ENCODE peak calls at places on chromosomes 1 and 21, in eight cellular contexts. One of them, this sample, is unnamed.

GRCh38 chr1:152457561-152457960 is 43.5 kb upstream of the CRNN start:
- DNase-seq in PC-3: no peak
- DNase-seq in adrenal gland: no peak
- DNase-seq in natural killer cell: no peak
- DNase-seq in EH: no peak
- DNase-seq in nucleus accumbens: no peak
- DNase-seq in CD8-positive, alpha-beta T cell: no peak
- DNase-seq in stimulated activated CD8-positive, alpha-beta memory T cell treated with anti-CD3 and anti-CD28 coated beads, Interleukin-15, amount 100 ng/mL, for 4 hours: no peak
- DNase-seq in this sample: no peak

GRCh38 chr1:234564035-234565029 is 45.6 kb downstream of the IRF2BP2 start:
- DNase-seq in natural killer cell: no peak
- DNase-seq in EH: peak; percentile 74
- DNase-seq in nucleus accumbens: peak; percentile 44
- DNase-seq in CD8-positive, alpha-beta T cell: no peak
- DNase-seq in adrenal gland: no peak
- DNase-seq in PC-3: peak; percentile 94
- DNase-seq in stimulated activated CD8-positive, alpha-beta memory T cell treated with anti-CD3 and anti-CD28 coated beads, Interleukin-15, amount 100 ng/mL, for 4 hours: no peak
- DNase-seq in this sample: peak; percentile 54

GRCh38 chr1:84301759-84302380 is 362 bp downstream of the SAMD13 start:
- DNase-seq in nucleus accumbens: no peak
- DNase-seq in EH: no peak
- DNase-seq in adrenal gland: no peak
- DNase-seq in CD8-positive, alpha-beta T cell: no peak
- DNase-seq in natural killer cell: no peak
- DNase-seq in PC-3: no peak
- DNase-seq in stimulated activated CD8-positive, alpha-beta memory T cell treated with anti-CD3 and anti-CD28 coated beads, Interleukin-15, amount 100 ng/mL, for 4 hours: no peak
- DNase-seq in this sample: no peak

GRCh38 chr1:7650801-7651200 is 120.3 kb upstream of the VAMP3 start:
- DNase-seq in natural killer cell: no peak
- DNase-seq in CD8-positive, alpha-beta T cell: no peak
- DNase-seq in adrenal gland: no peak
- DNase-seq in stimulated activated CD8-positive, alpha-beta memory T cell treated with anti-CD3 and anti-CD28 coated beads, Interleukin-15, amount 100 ng/mL, for 4 hours: no peak
- DNase-seq in nucleus accumbens: no peak
- DNase-seq in EH: no peak
- DNase-seq in PC-3: no peak
- DNase-seq in this sample: no peak

GRCh38 chr1:56550132-56550531 is 29.2 kb downstream of the PLPP3 start:
- DNase-seq in nucleus accumbens: no peak
- DNase-seq in natural killer cell: no peak
- DNase-seq in CD8-positive, alpha-beta T cell: no peak
- DNase-seq in PC-3: no peak
- DNase-seq in EH: no peak
- DNase-seq in adrenal gland: no peak
- DNase-seq in stimulated activated CD8-positive, alpha-beta memory T cell treated with anti-CD3 and anti-CD28 coated beads, Interleukin-15, amount 100 ng/mL, for 4 hours: no peak
- DNase-seq in this sample: peak; percentile 83

GRCh38 chr1:155681776-155682175 is 6.8 kb downstream of the YY1AP1 start:
- DNase-seq in stimulated activated CD8-positive, alpha-beta memory T cell treated with anti-CD3 and anti-CD28 coated beads, Interleukin-15, amount 100 ng/mL, for 4 hours: no peak
- DNase-seq in PC-3: no peak
- DNase-seq in nucleus accumbens: peak; percentile 4
- DNase-seq in CD8-positive, alpha-beta T cell: no peak
- DNase-seq in adrenal gland: no peak
- DNase-seq in EH: no peak
- DNase-seq in natural killer cell: no peak
- DNase-seq in this sample: no peak

GRCh38 chr1:91884459-91885290 is 1.3 kb downstream of the TGFBR3 start:
- DNase-seq in CD8-positive, alpha-beta T cell: peak; percentile 41
- DNase-seq in nucleus accumbens: no peak
- DNase-seq in EH: peak; percentile 36
- DNase-seq in adrenal gland: peak; percentile 68
- DNase-seq in stimulated activated CD8-positive, alpha-beta memory T cell treated with anti-CD3 and anti-CD28 coated beads, Interleukin-15, amount 100 ng/mL, for 4 hours: no peak
- DNase-seq in PC-3: peak; percentile 19
- DNase-seq in natural killer cell: peak; percentile 41
- DNase-seq in this sample: peak; percentile 74

GRCh38 chr1:112794654-112795239 is 79.6 kb upstream of the PPM1J start:
- DNase-seq in EH: no peak
- DNase-seq in adrenal gland: no peak
- DNase-seq in PC-3: no peak
- DNase-seq in natural killer cell: no peak
- DNase-seq in CD8-positive, alpha-beta T cell: no peak
- DNase-seq in nucleus accumbens: no peak
- DNase-seq in stimulated activated CD8-positive, alpha-beta memory T cell treated with anti-CD3 and anti-CD28 coated beads, Interleukin-15, amount 100 ng/mL, for 4 hours: no peak
- DNase-seq in this sample: no peak

GRCh38 chr1:25094229-25094628 is 138.1 kb downstream of the SYF2 start:
- DNase-seq in nucleus accumbens: no peak
- DNase-seq in EH: no peak
- DNase-seq in natural killer cell: no peak
- DNase-seq in stimulated activated CD8-positive, alpha-beta memory T cell treated with anti-CD3 and anti-CD28 coated beads, Interleukin-15, amount 100 ng/mL, for 4 hours: no peak
- DNase-seq in PC-3: no peak
- DNase-seq in adrenal gland: no peak
- DNase-seq in CD8-positive, alpha-beta T cell: no peak
- DNase-seq in this sample: no peak

GRCh38 chr1:45337630-45338320 is 2.2 kb upstream of the TOE1 start:
- DNase-seq in stimulated activated CD8-positive, alpha-beta memory T cell treated with anti-CD3 and anti-CD28 coated beads, Interleukin-15, amount 100 ng/mL, for 4 hours: no peak
- DNase-seq in adrenal gland: no peak
- DNase-seq in EH: no peak
- DNase-seq in natural killer cell: no peak
- DNase-seq in PC-3: peak; percentile 57
- DNase-seq in nucleus accumbens: no peak
- DNase-seq in CD8-positive, alpha-beta T cell: no peak
- DNase-seq in this sample: no peak

GRCh38 chr1:63601912-63602311 is 8.7 kb downstream of the PGM1 start:
- DNase-seq in adrenal gland: no peak
- DNase-seq in CD8-positive, alpha-beta T cell: no peak
- DNase-seq in nucleus accumbens: no peak
- DNase-seq in natural killer cell: no peak
- DNase-seq in EH: no peak
- DNase-seq in PC-3: no peak
- DNase-seq in stimulated activated CD8-positive, alpha-beta memory T cell treated with anti-CD3 and anti-CD28 coated beads, Interleukin-15, amount 100 ng/mL, for 4 hours: no peak
- DNase-seq in this sample: no peak

GRCh38 chr1:228017356-228018124 is 10.7 kb downstream of the WNT3A start:
- DNase-seq in stimulated activated CD8-positive, alpha-beta memory T cell treated with anti-CD3 and anti-CD28 coated beads, Interleukin-15, amount 100 ng/mL, for 4 hours: no peak
- DNase-seq in adrenal gland: peak; percentile 4
- DNase-seq in CD8-positive, alpha-beta T cell: peak; percentile 2
- DNase-seq in natural killer cell: no peak
- DNase-seq in EH: no peak
- DNase-seq in PC-3: no peak
- DNase-seq in nucleus accumbens: no peak
- DNase-seq in this sample: no peak

GRCh38 chr1:6971048-6971447 is 185.8 kb downstream of the CAMTA1 start:
- DNase-seq in stimulated activated CD8-positive, alpha-beta memory T cell treated with anti-CD3 and anti-CD28 coated beads, Interleukin-15, amount 100 ng/mL, for 4 hours: no peak
- DNase-seq in adrenal gland: no peak
- DNase-seq in nucleus accumbens: no peak
- DNase-seq in CD8-positive, alpha-beta T cell: no peak
- DNase-seq in EH: peak; percentile 45
- DNase-seq in PC-3: no peak
- DNase-seq in natural killer cell: no peak
- DNase-seq in this sample: no peak

GRCh38 chr21:34792504-34793089 is 123.8 kb downstream of the CLIC6 start:
- DNase-seq in adrenal gland: no peak
- DNase-seq in CD8-positive, alpha-beta T cell: no peak
- DNase-seq in stimulated activated CD8-positive, alpha-beta memory T cell treated with anti-CD3 and anti-CD28 coated beads, Interleukin-15, amount 100 ng/mL, for 4 hours: no peak
- DNase-seq in EH: no peak
- DNase-seq in PC-3: no peak
- DNase-seq in nucleus accumbens: no peak
- DNase-seq in natural killer cell: no peak
- DNase-seq in this sample: no peak

GRCh38 chr1:81699234-81699633 is 101.5 kb upstream of the ADGRL2 start:
- DNase-seq in nucleus accumbens: no peak
- DNase-seq in natural killer cell: no peak
- DNase-seq in EH: peak; percentile 79
- DNase-seq in PC-3: peak; percentile 91
- DNase-seq in CD8-positive, alpha-beta T cell: no peak
- DNase-seq in adrenal gland: no peak
- DNase-seq in stimulated activated CD8-positive, alpha-beta memory T cell treated with anti-CD3 and anti-CD28 coated beads, Interleukin-15, amount 100 ng/mL, for 4 hours: no peak
- DNase-seq in this sample: peak; percentile 63

GRCh38 chr1:229412056-229412455 is 21.8 kb downstream of the ACTA1 start:
- DNase-seq in natural killer cell: no peak
- DNase-seq in nucleus accumbens: no peak
- DNase-seq in CD8-positive, alpha-beta T cell: no peak
- DNase-seq in EH: no peak
- DNase-seq in stimulated activated CD8-positive, alpha-beta memory T cell treated with anti-CD3 and anti-CD28 coated beads, Interleukin-15, amount 100 ng/mL, for 4 hours: no peak
- DNase-seq in adrenal gland: no peak
- DNase-seq in PC-3: no peak
- DNase-seq in this sample: peak; percentile 59

GRCh38 chr1:158019177-158019868 is 25.9 kb downstream of the KIRREL1 start:
- DNase-seq in PC-3: peak; percentile 96
- DNase-seq in EH: peak; percentile 98
- DNase-seq in nucleus accumbens: no peak
- DNase-seq in natural killer cell: no peak
- DNase-seq in stimulated activated CD8-positive, alpha-beta memory T cell treated with anti-CD3 and anti-CD28 coated beads, Interleukin-15, amount 100 ng/mL, for 4 hours: no peak
- DNase-seq in CD8-positive, alpha-beta T cell: no peak
- DNase-seq in adrenal gland: peak; percentile 60
- DNase-seq in this sample: peak; percentile 90

GRCh38 chr1:92957020-92957734 is 4.1 kb downstream of the DIPK1A start:
- DNase-seq in adrenal gland: no peak
- DNase-seq in EH: no peak
- DNase-seq in natural killer cell: no peak
- DNase-seq in nucleus accumbens: no peak
- DNase-seq in CD8-positive, alpha-beta T cell: no peak
- DNase-seq in PC-3: no peak
- DNase-seq in stimulated activated CD8-positive, alpha-beta memory T cell treated with anti-CD3 and anti-CD28 coated beads, Interleukin-15, amount 100 ng/mL, for 4 hours: no peak
- DNase-seq in this sample: no peak

GRCh38 chr1:111988377-111988742 is 1.1 kb downstream of the KCND3 start:
- DNase-seq in adrenal gland: no peak
- DNase-seq in CD8-positive, alpha-beta T cell: no peak
- DNase-seq in stimulated activated CD8-positive, alpha-beta memory T cell treated with anti-CD3 and anti-CD28 coated beads, Interleukin-15, amount 100 ng/mL, for 4 hours: no peak
- DNase-seq in EH: no peak
- DNase-seq in natural killer cell: no peak
- DNase-seq in nucleus accumbens: no peak
- DNase-seq in PC-3: no peak
- DNase-seq in this sample: no peak

GRCh38 chr1:92324784-92325183 is 25.9 kb downstream of the RPAP2 start:
- DNase-seq in natural killer cell: no peak
- DNase-seq in adrenal gland: no peak
- DNase-seq in PC-3: no peak
- DNase-seq in EH: no peak
- DNase-seq in CD8-positive, alpha-beta T cell: no peak
- DNase-seq in stimulated activated CD8-positive, alpha-beta memory T cell treated with anti-CD3 and anti-CD28 coated beads, Interleukin-15, amount 100 ng/mL, for 4 hours: no peak
- DNase-seq in nucleus accumbens: no peak
- DNase-seq in this sample: no peak

This sample was measured in endodermal cell.